ENCODE peak calls at places on chromosomes 16 and 17, in eight cellular contexts. N is effector memory CD4-positive, alpha-beta T cell; K is heart right ventricle; L is CD8-positive, alpha-beta memory T cell; C is transverse colon; R is thoracic aorta; E is Karpas-422; J is PC-9. V is an unnamed sample.

GRCh38 chr17:61366076-61366714 is 33.4 kb upstream of the TBX2 start:
- DNase-seq in J (no peak), K (peak; percentile 31), L (no peak), E (no peak), N (no peak), C (no peak), R (no peak), V (no peak)

GRCh38 chr17:1906622-1907021 is 76.8 kb downstream of the RPA1 start:
- DNase-seq in J (no peak), K (no peak), R (no peak), E (no peak), C (no peak), N (no peak), L (no peak), V (no peak)

GRCh38 chr17:39099686-39100293 is 51.6 kb downstream of the PLXDC1 start:
- DNase-seq in E (no peak), J (no peak), K (peak; percentile 90), C (peak; percentile 26), N (no peak), L (no peak), R (no peak), V (no peak)

GRCh38 chr17:10640475-10640874 is 16.6 kb downstream of the MYH3 start:
- DNase-seq in E (no peak), L (no peak), N (no peak), R (no peak), K (no peak), C (no peak), J (no peak), V (no peak)

GRCh38 chr17:74686761-74687160 is 26.0 kb downstream of the CD300LF start:
- DNase-seq in K (no peak), E (no peak), C (no peak), J (no peak), R (no peak), L (no peak), N (no peak), V (peak; percentile 39)

GRCh38 chr17:55726440-55726839 is 3.8 kb upstream of the TMEM100 start:
- DNase-seq in R (peak; percentile 28), N (no peak), L (no peak), J (no peak), K (peak; percentile 70), E (no peak), C (peak; percentile 17), V (no peak)

GRCh38 chr16:57167951-57168350 is 17.9 kb downstream of the PSME3IP1 start:
- DNase-seq in L (peak; percentile 62), K (no peak), E (peak; percentile 78), J (no peak), N (no peak), R (no peak), C (no peak), V (peak; percentile 84)

GRCh38 chr17:55440391-55440790 is 18.8 kb upstream of the MMD start:
- DNase-seq in E (no peak), R (no peak), N (no peak), L (no peak), K (no peak), J (no peak), C (no peak), V (no peak)

GRCh38 chr17:74806334-74806733 is 30.2 kb upstream of the NAT9 start:
- DNase-seq in N (no peak), J (no peak), C (no peak), L (no peak), R (no peak), K (no peak), E (no peak), V (no peak)

GRCh38 chr17:29640413-29640812 is 17.7 kb upstream of the CORO6 start:
- DNase-seq in R (no peak), C (no peak), E (no peak), N (no peak), K (peak; percentile 23), L (no peak), J (no peak), V (no peak)

GRCh38 chr17:20028436-20028835 is 19.3 kb downstream of the SPECC1 start:
- DNase-seq in N (no peak), C (no peak), L (no peak), R (no peak), J (no peak), K (no peak), E (no peak), V (no peak)

GRCh38 chr16:14097182-14097951 is 26.2 kb downstream of the MRTFB start:
- DNase-seq in N (no peak), K (no peak), J (peak; percentile 59), L (no peak), R (no peak), E (no peak), C (peak; percentile 25), V (no peak)

GRCh38 chr17:75059369-75060345 is 12.6 kb downstream of the KCTD2 start:
- DNase-seq in J (no peak), N (no peak), E (no peak), L (no peak), K (peak; percentile 55), C (no peak), R (no peak), V (peak; percentile 42)

GRCh38 chr16:31713945-31714898 is 159.4 kb upstream of the ZNF267 start:
- DNase-seq in L (no peak), K (no peak), J (no peak), R (no peak), C (no peak), N (no peak), E (no peak), V (no peak)

DNA sequence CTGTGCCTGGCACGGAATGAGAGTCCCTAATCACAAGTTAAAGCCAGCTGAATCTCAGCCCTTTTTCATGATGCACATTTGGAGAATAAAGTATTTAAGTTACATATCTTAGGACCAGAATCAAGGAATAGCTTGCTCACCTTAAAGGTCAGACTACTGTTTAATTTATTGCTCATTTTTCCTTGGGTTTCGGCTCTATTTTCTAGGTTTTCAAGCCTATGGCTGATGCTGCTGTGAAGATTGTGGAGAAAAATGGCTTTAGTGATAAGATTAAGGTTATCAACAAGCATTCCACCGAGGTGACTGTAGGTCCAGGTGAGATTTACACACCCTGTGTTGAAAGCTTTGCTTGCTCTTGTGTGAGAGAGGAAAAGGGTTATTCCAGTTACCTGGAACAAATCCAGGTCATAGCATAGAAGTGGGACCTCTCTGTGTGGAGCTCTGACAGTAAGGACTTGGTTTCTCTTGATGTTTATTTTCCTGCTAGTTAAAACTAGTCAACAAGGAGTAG is 18.1 kb downstream of the PRMT7 start:
- DNase-seq in N (no peak), L (no peak), R (no peak), C (no peak), J (no peak), E (no peak), K (no peak), V (no peak)
- H3K27ac ChIP-seq in N (no peak overlapping the region), L (no peak overlapping the region), R (no peak overlapping the region), C (no peak overlapping the region), J (no peak overlapping the region), E (no peak overlapping the region), K (no peak overlapping the region), V (no peak overlapping the region)

GRCh38 chr17:40331743-40332641 is 23.0 kb downstream of the RARA start:
- DNase-seq in C (peak; percentile 64), E (no peak), L (no peak), J (peak; percentile 76), K (peak; percentile 92), R (peak; percentile 83), N (no peak), V (no peak)
- H3K4me1 ChIP-seq in C (peaks cover 83% of the 10 kb centered on the region), E (peaks cover 49% of the 10 kb centered on the region), L (peaks cover 77% of the 10 kb centered on the region), J (peaks cover 36% of the 10 kb centered on the region), K (peaks cover 88% of the 10 kb centered on the region), R (peaks cover 87% of the 10 kb centered on the region), N (peaks cover 74% of the 10 kb centered on the region), V (peaks cover 18% of the 10 kb centered on the region)

DNA sequence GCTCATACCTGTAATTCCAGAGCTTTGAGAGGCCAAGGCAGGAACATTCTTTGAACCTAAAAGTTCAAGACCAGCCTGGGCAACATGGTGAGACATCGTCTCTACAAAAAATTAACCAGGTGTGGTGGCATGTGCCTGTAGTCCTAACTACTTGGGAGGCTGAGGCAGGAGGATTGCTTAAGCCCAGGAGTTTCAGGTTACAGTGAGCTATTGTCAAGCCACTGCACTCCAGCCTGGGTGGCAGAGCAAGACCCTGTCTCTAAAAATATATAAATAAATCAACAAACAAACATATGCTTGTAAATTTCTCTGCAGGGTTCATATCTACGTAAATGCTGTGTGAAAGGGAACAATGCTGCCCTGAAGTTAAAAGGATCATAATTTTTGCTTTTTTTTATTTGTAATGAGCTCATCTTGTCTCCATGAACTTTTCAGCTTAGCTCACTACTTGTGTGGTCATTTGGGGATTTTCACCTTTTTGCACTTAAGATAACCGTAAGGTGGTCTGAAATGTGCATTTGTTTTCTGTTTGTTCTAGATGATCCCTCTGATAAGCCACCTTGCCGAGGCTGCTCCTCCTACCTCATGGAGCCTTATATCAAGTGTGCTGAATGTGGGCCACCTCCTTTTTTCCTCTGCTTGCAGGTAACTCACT is 16.4 kb downstream of the TADA2A start:
- DNase-seq in E (no peak), K (no peak), C (no peak), R (no peak), N (no peak), J (no peak), L (no peak), V (no peak)
- H3K27ac ChIP-seq in E (no peak overlapping the region), K (no peak overlapping the region), C (no peak overlapping the region), R (no peak overlapping the region), N (no peak overlapping the region), J (no peak overlapping the region), L (no peak overlapping the region), V (no peak overlapping the region)

GRCh38 chr16:89562939-89563338 is 2.5 kb downstream of the RPL13 start:
- DNase-seq in R (no peak), L (no peak), C (no peak), E (no peak), K (no peak), J (no peak), N (no peak), V (no peak)

GRCh38 chr16:89560413-89561194 is at the start of gene RPL13:
- DNase-seq in J (peak; percentile 95), N (peak; percentile 86), C (peak; percentile 95), R (peak; percentile 84), L (peak; percentile 90), E (peak; percentile 98), K (peak; percentile 95), V (peak; percentile 97)

GRCh38 chr16:89563639-89564392 is 3.3 kb downstream of the RPL13 start:
- DNase-seq in N (no peak), K (no peak), J (no peak), L (no peak), E (peak; percentile 66), C (no peak), R (no peak), V (no peak)

GRCh38 chr16:89562027-89562599 is 1.6 kb downstream of the RPL13 start:
- DNase-seq in J (peak; percentile 65), E (no peak), K (no peak), R (no peak), C (peak; percentile 58), L (no peak), N (no peak), V (peak; percentile 25)

DNA sequence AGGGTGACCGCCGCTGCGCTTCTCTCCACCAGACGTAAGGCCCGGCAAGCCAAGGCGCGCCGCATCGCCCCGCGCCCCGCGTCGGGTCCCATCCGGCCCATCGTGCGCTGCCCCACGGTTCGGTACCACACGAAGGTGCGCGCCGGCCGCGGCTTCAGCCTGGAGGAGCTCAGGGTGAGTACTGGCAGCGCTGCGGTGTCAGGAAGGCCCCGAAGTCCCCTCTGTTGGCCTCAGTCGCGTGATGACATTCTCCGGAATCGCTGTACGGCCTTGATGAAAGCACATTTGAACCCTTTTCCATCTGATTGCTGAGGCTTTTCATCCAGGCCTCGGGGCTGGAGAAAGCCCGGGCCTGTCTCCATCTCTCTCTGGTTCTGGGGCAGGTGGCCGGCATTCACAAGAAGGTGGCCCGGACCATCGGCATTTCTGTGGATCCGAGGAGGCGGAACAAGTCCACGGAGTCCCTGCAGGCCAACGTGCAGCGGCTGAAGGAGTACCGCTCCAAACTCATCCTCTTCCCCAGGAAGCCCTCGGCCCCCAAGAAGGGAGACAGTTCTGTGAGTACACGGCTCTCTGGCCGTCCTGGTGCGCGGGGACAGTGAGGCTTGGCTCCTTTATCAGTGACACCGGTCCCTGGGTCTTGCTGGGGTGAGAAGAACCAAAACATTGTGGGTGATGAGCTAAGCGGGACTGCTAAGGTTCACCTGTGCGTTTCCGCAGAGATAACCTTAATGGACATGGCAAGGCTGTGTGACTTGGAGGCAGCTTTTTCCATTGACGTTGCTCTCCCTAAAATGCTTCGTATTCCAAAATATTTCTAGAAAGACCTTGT is 929 bp downstream of the RPL13 start:
- DNase-seq in N (no peak), E (peak; percentile 60), K (no peak), J (no peak), R (no peak), L (no peak), C (no peak), V (no peak)
- H3K4me1 ChIP-seq in N (peaks cover 40% of the 10 kb centered on the region), E (peaks cover 52% of the 10 kb centered on the region), K (peaks cover 53% of the 10 kb centered on the region), J (peaks cover 56% of the 10 kb centered on the region), R (peaks cover 24% of the 10 kb centered on the region), L (peaks cover 53% of the 10 kb centered on the region), C (peaks cover 54% of the 10 kb centered on the region), V (peaks cover 52% of the 10 kb centered on the region)